ENCODE peak calls at places on chromosome X, in eight cellular contexts. One of them, this sample, is unnamed.

GRCh38 chrX:12403474-12404082 is 265.3 kb downstream of the FRMPD4 start:
- DNase-seq in GM23248: no peak
- DNase-seq in esophagus muscularis mucosa: no peak
- DNase-seq in ascending aorta: no peak
- DNase-seq in transverse colon: no peak
- DNase-seq in IMR-90: peak; percentile 26
- DNase-seq in sigmoid colon: no peak
- DNase-seq in tibial artery: no peak
- DNase-seq in this sample: no peak

GRCh38 chrX:40632199-40632598 is 9.0 kb downstream of the MPC1L start:
- DNase-seq in transverse colon: no peak
- DNase-seq in IMR-90: no peak
- DNase-seq in GM23248: no peak
- DNase-seq in tibial artery: no peak
- DNase-seq in esophagus muscularis mucosa: no peak
- DNase-seq in ascending aorta: no peak
- DNase-seq in sigmoid colon: no peak
- DNase-seq in this sample: no peak

GRCh38 chrX:65997978-65998717 is 41.7 kb downstream of the VSIG4 start:
- DNase-seq in transverse colon: no peak
- DNase-seq in esophagus muscularis mucosa: no peak
- DNase-seq in ascending aorta: no peak
- DNase-seq in IMR-90: no peak
- DNase-seq in tibial artery: no peak
- DNase-seq in GM23248: no peak
- DNase-seq in sigmoid colon: no peak
- DNase-seq in this sample: no peak

GRCh38 chrX:107710617-107711391 is 64.8 kb downstream of the TSC22D3 start:
- DNase-seq in ascending aorta: peak; percentile 89
- DNase-seq in GM23248: peak; percentile 94
- DNase-seq in transverse colon: peak; percentile 49
- DNase-seq in tibial artery: peak; percentile 72
- DNase-seq in IMR-90: peak; percentile 93
- DNase-seq in sigmoid colon: peak; percentile 70
- DNase-seq in esophagus muscularis mucosa: peak; percentile 92
- DNase-seq in this sample: no peak

GRCh38 chrX:109475174-109475891 is 6.6 kb downstream of the GUCY2F start:
- DNase-seq in transverse colon: no peak
- DNase-seq in ascending aorta: no peak
- DNase-seq in tibial artery: no peak
- DNase-seq in esophagus muscularis mucosa: no peak
- DNase-seq in GM23248: peak; percentile 60
- DNase-seq in IMR-90: peak; percentile 34
- DNase-seq in sigmoid colon: no peak
- DNase-seq in this sample: peak; percentile 32

GRCh38 chrX:47697171-47697570 is 38.2 kb upstream of the UXT start:
- DNase-seq in tibial artery: no peak
- DNase-seq in GM23248: peak; percentile 41
- DNase-seq in esophagus muscularis mucosa: no peak
- DNase-seq in sigmoid colon: no peak
- DNase-seq in ascending aorta: no peak
- DNase-seq in transverse colon: no peak
- DNase-seq in IMR-90: no peak
- DNase-seq in this sample: no peak

GRCh38 chrX:153828308-153828707 is 2.0 kb downstream of the PDZD4 start:
- DNase-seq in IMR-90: no peak
- DNase-seq in tibial artery: no peak
- DNase-seq in transverse colon: no peak
- DNase-seq in sigmoid colon: peak; percentile 50
- DNase-seq in GM23248: no peak
- DNase-seq in ascending aorta: no peak
- DNase-seq in esophagus muscularis mucosa: no peak
- DNase-seq in this sample: no peak

GRCh38 chrX:81791086-81791485 is 589.2 kb downstream of the SH3BGRL start:
- DNase-seq in ascending aorta: no peak
- DNase-seq in IMR-90: no peak
- DNase-seq in GM23248: no peak
- DNase-seq in esophagus muscularis mucosa: no peak
- DNase-seq in transverse colon: no peak
- DNase-seq in sigmoid colon: no peak
- DNase-seq in tibial artery: no peak
- DNase-seq in this sample: no peak

GRCh38 chrX:105038672-105039328 is 181.7 kb downstream of the TEX13A start:
- DNase-seq in GM23248: no peak
- DNase-seq in IMR-90: no peak
- DNase-seq in sigmoid colon: no peak
- DNase-seq in esophagus muscularis mucosa: no peak
- DNase-seq in tibial artery: no peak
- DNase-seq in transverse colon: no peak
- DNase-seq in ascending aorta: no peak
- DNase-seq in this sample: no peak

GRCh38 chrX:7147978-7148824 is at the start of gene PUDP:
- DNase-seq in transverse colon: peak; percentile 92
- DNase-seq in ascending aorta: peak; percentile 93
- DNase-seq in sigmoid colon: peak; percentile 94
- DNase-seq in IMR-90: peak; percentile 83
- DNase-seq in GM23248: peak; percentile 91
- DNase-seq in esophagus muscularis mucosa: no peak
- DNase-seq in tibial artery: peak; percentile 88
- DNase-seq in this sample: peak; percentile 94

GRCh38 chrX:6283826-6284225 is 55.2 kb upstream of the NLGN4X start:
- DNase-seq in tibial artery: no peak
- DNase-seq in IMR-90: no peak
- DNase-seq in esophagus muscularis mucosa: no peak
- DNase-seq in ascending aorta: no peak
- DNase-seq in transverse colon: no peak
- DNase-seq in sigmoid colon: no peak
- DNase-seq in GM23248: no peak
- DNase-seq in this sample: no peak

GRCh38 chrX:122094611-122095010 is 1047.2 kb downstream of the GLUD2 start:
- DNase-seq in GM23248: peak; percentile 30
- DNase-seq in IMR-90: no peak
- DNase-seq in tibial artery: no peak
- DNase-seq in ascending aorta: no peak
- DNase-seq in sigmoid colon: no peak
- DNase-seq in esophagus muscularis mucosa: no peak
- DNase-seq in transverse colon: no peak
- DNase-seq in this sample: no peak

GRCh38 chrX:151870603-151871002 is 42.1 kb upstream of the MAGEA4 start:
- DNase-seq in tibial artery: no peak
- DNase-seq in transverse colon: no peak
- DNase-seq in GM23248: peak; percentile 60
- DNase-seq in ascending aorta: no peak
- DNase-seq in sigmoid colon: no peak
- DNase-seq in IMR-90: peak; percentile 56
- DNase-seq in esophagus muscularis mucosa: no peak
- DNase-seq in this sample: no peak

GRCh38 chrX:110563276-110563675 is 204.6 kb downstream of the RTL9 start:
- DNase-seq in sigmoid colon: no peak
- DNase-seq in GM23248: peak; percentile 66
- DNase-seq in esophagus muscularis mucosa: no peak
- DNase-seq in tibial artery: no peak
- DNase-seq in transverse colon: no peak
- DNase-seq in IMR-90: no peak
- DNase-seq in ascending aorta: no peak
- DNase-seq in this sample: no peak

GRCh38 chrX:152949114-152949513 is 44.8 kb downstream of the PNMA5 start:
- DNase-seq in GM23248: no peak
- DNase-seq in esophagus muscularis mucosa: no peak
- DNase-seq in transverse colon: no peak
- DNase-seq in sigmoid colon: peak; percentile 29
- DNase-seq in tibial artery: no peak
- DNase-seq in ascending aorta: no peak
- DNase-seq in IMR-90: no peak
- DNase-seq in this sample: no peak

GRCh38 chrX:41602946-41603345 is 85.8 kb upstream of the GPR34 start:
- DNase-seq in tibial artery: no peak
- DNase-seq in ascending aorta: no peak
- DNase-seq in sigmoid colon: no peak
- DNase-seq in GM23248: peak; percentile 18
- DNase-seq in esophagus muscularis mucosa: no peak
- DNase-seq in transverse colon: no peak
- DNase-seq in IMR-90: peak; percentile 9
- DNase-seq in this sample: no peak

GRCh38 chrX:112662559-112663427 is 16.9 kb downstream of the LHFPL1 start:
- DNase-seq in IMR-90: no peak
- DNase-seq in GM23248: no peak
- DNase-seq in tibial artery: no peak
- DNase-seq in ascending aorta: no peak
- DNase-seq in sigmoid colon: no peak
- DNase-seq in transverse colon: no peak
- DNase-seq in esophagus muscularis mucosa: no peak
- DNase-seq in this sample: no peak

GRCh38 chrX:139890991-139891700 is 41.7 kb downstream of the ATP11C start:
- DNase-seq in GM23248: peak; percentile 69
- DNase-seq in tibial artery: no peak
- DNase-seq in esophagus muscularis mucosa: no peak
- DNase-seq in sigmoid colon: no peak
- DNase-seq in transverse colon: no peak
- DNase-seq in ascending aorta: no peak
- DNase-seq in IMR-90: peak; percentile 88
- DNase-seq in this sample: no peak

GRCh38 chrX:19544693-19545305 is 29.5 kb upstream of the MAP3K15 start:
- DNase-seq in tibial artery: no peak
- DNase-seq in ascending aorta: no peak
- DNase-seq in esophagus muscularis mucosa: no peak
- DNase-seq in IMR-90: peak; percentile 70
- DNase-seq in GM23248: peak; percentile 59
- DNase-seq in transverse colon: peak; percentile 43
- DNase-seq in sigmoid colon: no peak
- DNase-seq in this sample: no peak

GRCh38 chrX:109448539-109448938 is 33.3 kb downstream of the GUCY2F start:
- DNase-seq in GM23248: peak; percentile 0
- DNase-seq in tibial artery: no peak
- DNase-seq in IMR-90: no peak
- DNase-seq in sigmoid colon: no peak
- DNase-seq in transverse colon: no peak
- DNase-seq in ascending aorta: no peak
- DNase-seq in esophagus muscularis mucosa: no peak
- DNase-seq in this sample: no peak

GRCh38 chrX:12685541-12685940 is 105.7 kb upstream of the PRPS2 start:
- DNase-seq in tibial artery: no peak
- DNase-seq in esophagus muscularis mucosa: no peak
- DNase-seq in GM23248: no peak
- DNase-seq in transverse colon: no peak
- DNase-seq in ascending aorta: no peak
- DNase-seq in sigmoid colon: no peak
- DNase-seq in IMR-90: peak; percentile 48
- DNase-seq in this sample: no peak

DNA sequence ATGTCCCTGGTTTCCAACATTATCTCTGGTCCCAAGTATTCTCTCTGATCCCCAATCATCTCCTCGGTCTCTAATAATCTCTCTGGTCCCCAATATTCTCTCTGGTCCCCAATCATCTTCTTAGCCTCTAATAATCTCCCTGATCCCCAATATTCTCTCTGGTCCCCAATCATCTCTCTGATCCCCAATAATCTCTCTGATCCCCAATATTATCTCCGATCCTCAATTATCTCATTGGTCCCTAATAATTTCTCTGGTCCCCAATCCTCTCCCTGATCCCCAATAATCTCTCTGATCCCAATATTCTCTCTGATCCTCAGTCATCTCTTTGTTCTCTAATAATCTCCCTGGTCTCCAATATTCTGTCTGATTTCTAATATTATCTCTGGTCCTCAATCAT is 16.6 kb downstream of the P2RY8 start:
- DNase-seq in esophagus muscularis mucosa: no peak
- DNase-seq in tibial artery: no peak
- DNase-seq in ascending aorta: no peak
- DNase-seq in IMR-90: no peak
- DNase-seq in sigmoid colon: no peak
- DNase-seq in GM23248: no peak
- DNase-seq in transverse colon: no peak
- DNase-seq in this sample: no peak
- H3K4me1 ChIP-seq in esophagus muscularis mucosa: no peaks in the 10 kb centered on the region
- H3K4me1 ChIP-seq in tibial artery: no peaks in the 10 kb centered on the region
- H3K4me1 ChIP-seq in ascending aorta: no peaks in the 10 kb centered on the region
- H3K4me1 ChIP-seq in IMR-90: no peaks in the 10 kb centered on the region
- H3K4me1 ChIP-seq in sigmoid colon: no peaks in the 10 kb centered on the region
- H3K4me1 ChIP-seq in GM23248: no peaks in the 10 kb centered on the region
- H3K4me1 ChIP-seq in transverse colon: no peaks in the 10 kb centered on the region
- H3K4me1 ChIP-seq in this sample: peaks cover 5% of the 10 kb centered on the region

DNA sequence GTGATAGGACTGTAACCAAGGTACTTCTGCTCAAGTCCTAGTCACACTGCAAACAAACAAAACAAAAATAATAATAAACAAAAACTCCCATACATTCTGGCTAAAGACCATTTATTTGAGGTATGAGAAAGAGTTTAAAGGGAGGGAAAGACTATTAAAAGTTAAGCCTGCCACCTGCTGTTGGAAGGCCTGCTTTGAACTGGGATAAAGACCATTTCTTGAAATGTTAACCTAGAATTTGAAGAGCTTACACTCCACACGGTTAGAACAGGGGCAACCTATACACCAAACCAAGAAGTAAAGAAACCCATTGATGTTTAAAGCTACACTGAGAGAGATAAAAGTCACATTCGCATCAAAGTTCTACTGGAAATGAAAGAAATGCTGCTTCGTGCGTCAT is 548.7 kb upstream of the DIPK2B start:
- DNase-seq in IMR-90: no peak
- DNase-seq in tibial artery: no peak
- DNase-seq in ascending aorta: no peak
- DNase-seq in transverse colon: no peak
- DNase-seq in sigmoid colon: no peak
- DNase-seq in esophagus muscularis mucosa: no peak
- DNase-seq in GM23248: peak; percentile 46
- DNase-seq in this sample: no peak
- H3K4me1 ChIP-seq in IMR-90: peaks cover 8% of the 10 kb centered on the region
- H3K4me1 ChIP-seq in tibial artery: no peaks in the 10 kb centered on the region
- H3K4me1 ChIP-seq in ascending aorta: no peaks in the 10 kb centered on the region
- H3K4me1 ChIP-seq in transverse colon: no peaks in the 10 kb centered on the region
- H3K4me1 ChIP-seq in sigmoid colon: no peaks in the 10 kb centered on the region
- H3K4me1 ChIP-seq in esophagus muscularis mucosa: peaks cover 25% of the 10 kb centered on the region
- H3K4me1 ChIP-seq in GM23248: peaks cover 76% of the 10 kb centered on the region
- H3K4me1 ChIP-seq in this sample: peaks cover 5% of the 10 kb centered on the region

GRCh38 chrX:100680756-100681155 is 36.8 kb downstream of the SRPX2 start:
- DNase-seq in GM23248: peak; percentile 28
- DNase-seq in transverse colon: no peak
- DNase-seq in sigmoid colon: no peak
- DNase-seq in esophagus muscularis mucosa: no peak
- DNase-seq in tibial artery: no peak
- DNase-seq in IMR-90: no peak
- DNase-seq in ascending aorta: no peak
- DNase-seq in this sample: no peak
- H3K4me1 ChIP-seq in GM23248: peaks cover 25% of the 10 kb centered on the region
- H3K4me1 ChIP-seq in transverse colon: peaks cover 4% of the 10 kb centered on the region
- H3K4me1 ChIP-seq in sigmoid colon: no peaks in the 10 kb centered on the region
- H3K4me1 ChIP-seq in esophagus muscularis mucosa: peaks cover 13% of the 10 kb centered on the region
- H3K4me1 ChIP-seq in tibial artery: no peaks in the 10 kb centered on the region
- H3K4me1 ChIP-seq in IMR-90: peaks cover 2% of the 10 kb centered on the region
- H3K4me1 ChIP-seq in ascending aorta: no peaks in the 10 kb centered on the region
- H3K4me1 ChIP-seq in this sample: no peaks in the 10 kb centered on the region

DNA sequence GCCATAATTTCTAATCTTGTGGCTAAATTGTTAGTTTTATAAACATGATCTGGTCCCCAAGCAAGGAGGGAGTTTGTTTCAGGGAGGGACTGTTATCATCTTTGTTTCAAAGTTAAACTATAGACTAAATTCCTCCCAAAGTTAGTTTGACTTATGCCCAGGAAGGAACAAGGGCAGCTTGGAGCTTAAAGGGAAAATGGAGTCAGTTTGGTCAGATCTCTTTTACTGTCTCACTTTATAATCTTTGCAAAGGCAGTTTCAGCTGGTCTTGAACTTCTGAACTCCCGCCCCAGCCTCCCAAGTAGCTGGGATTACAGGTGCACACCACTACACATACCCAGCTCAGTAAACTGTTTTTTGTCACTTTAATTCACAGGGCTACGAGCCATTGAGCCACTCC is 214.7 kb downstream of the ZNF674 start:
- DNase-seq in ascending aorta: no peak
- DNase-seq in transverse colon: no peak
- DNase-seq in GM23248: no peak
- DNase-seq in IMR-90: no peak
- DNase-seq in tibial artery: no peak
- DNase-seq in esophagus muscularis mucosa: no peak
- DNase-seq in sigmoid colon: no peak
- DNase-seq in this sample: no peak
- H3K4me1 ChIP-seq in ascending aorta: no peaks in the 10 kb centered on the region
- H3K4me1 ChIP-seq in transverse colon: no peaks in the 10 kb centered on the region
- H3K4me1 ChIP-seq in GM23248: peaks cover 21% of the 10 kb centered on the region
- H3K4me1 ChIP-seq in IMR-90: no peaks in the 10 kb centered on the region
- H3K4me1 ChIP-seq in tibial artery: peaks cover 6% of the 10 kb centered on the region
- H3K4me1 ChIP-seq in esophagus muscularis mucosa: peaks cover 9% of the 10 kb centered on the region
- H3K4me1 ChIP-seq in sigmoid colon: no peaks in the 10 kb centered on the region
- H3K4me1 ChIP-seq in this sample: no peaks in the 10 kb centered on the region

This sample was measured in left lung.